ENCODE peak calls at places on chromosomes 12 and 14, in ten cellular contexts. One of them, this sample, is unnamed. For H3K27me3, the result is how much of the 10 kb centered on the place peaks cover.

GRCh38 chr12:6443361-6443983 is 1.3 kb upstream of the CD27 start:
- DNase-seq in tibial nerve: no peak
- DNase-seq in CD4-positive, alpha-beta T cell: no peak
- DNase-seq in ovary: no peak
- DNase-seq in pancreas: no peak
- DNase-seq in endodermal cell: peak
- DNase-seq in colonic mucosa: no peak
- DNase-seq in WERI-Rb-1: no peak
- DNase-seq in prostate gland: no peak
- DNase-seq in lung: no peak
- DNase-seq in this sample: no peak

GRCh38 chr12:4779749-4780148 is 59.5 kb downstream of the GALNT8 start:
- DNase-seq in tibial nerve: no peak
- DNase-seq in pancreas: no peak
- DNase-seq in prostate gland: no peak
- DNase-seq in lung: no peak
- DNase-seq in ovary: no peak
- DNase-seq in colonic mucosa: no peak
- DNase-seq in CD4-positive, alpha-beta T cell: no peak
- DNase-seq in endodermal cell: peak
- DNase-seq in WERI-Rb-1: no peak
- DNase-seq in this sample: no peak

GRCh38 chr14:22493753-22494152 is 95.3 kb downstream of the DAD1 start:
- DNase-seq in endodermal cell: no peak
- DNase-seq in CD4-positive, alpha-beta T cell: no peak
- DNase-seq in tibial nerve: no peak
- DNase-seq in lung: no peak
- DNase-seq in ovary: no peak
- DNase-seq in prostate gland: no peak
- DNase-seq in colonic mucosa: no peak
- DNase-seq in WERI-Rb-1: no peak
- DNase-seq in pancreas: no peak
- DNase-seq in this sample: no peak

GRCh38 chr12:107492393-107493134 is 193.0 kb upstream of the PWP1 start:
- DNase-seq in endodermal cell: no peak
- DNase-seq in ovary: no peak
- DNase-seq in pancreas: no peak
- DNase-seq in tibial nerve: no peak
- DNase-seq in WERI-Rb-1: no peak
- DNase-seq in prostate gland: no peak
- DNase-seq in lung: no peak
- DNase-seq in CD4-positive, alpha-beta T cell: no peak
- DNase-seq in colonic mucosa: peak
- DNase-seq in this sample: no peak

GRCh38 chr14:76931629-76932402 is 96.7 kb downstream of the IRF2BPL start:
- DNase-seq in pancreas: no peak
- DNase-seq in tibial nerve: no peak
- DNase-seq in CD4-positive, alpha-beta T cell: no peak
- DNase-seq in ovary: no peak
- DNase-seq in WERI-Rb-1: no peak
- DNase-seq in prostate gland: no peak
- DNase-seq in endodermal cell: no peak
- DNase-seq in colonic mucosa: no peak
- DNase-seq in lung: no peak
- DNase-seq in this sample: no peak

GRCh38 chr14:48243900-48244299 is 568.5 kb upstream of the MDGA2 start:
- DNase-seq in WERI-Rb-1: no peak
- DNase-seq in ovary: no peak
- DNase-seq in tibial nerve: no peak
- DNase-seq in colonic mucosa: no peak
- DNase-seq in endodermal cell: no peak
- DNase-seq in lung: no peak
- DNase-seq in prostate gland: no peak
- DNase-seq in CD4-positive, alpha-beta T cell: no peak
- DNase-seq in pancreas: no peak
- DNase-seq in this sample: no peak

GRCh38 chr14:106187176-106187670 is 660.8 kb downstream of the TMEM121 start:
- DNase-seq in prostate gland: no peak
- DNase-seq in lung: no peak
- DNase-seq in endodermal cell: no peak
- DNase-seq in CD4-positive, alpha-beta T cell: no peak
- DNase-seq in ovary: no peak
- DNase-seq in colonic mucosa: no peak
- DNase-seq in WERI-Rb-1: no peak
- DNase-seq in pancreas: no peak
- DNase-seq in tibial nerve: no peak
- DNase-seq in this sample: no peak

GRCh38 chr12:96907681-96908163 is 665 bp downstream of the NEDD1 start:
- DNase-seq in tibial nerve: peak
- DNase-seq in endodermal cell: peak
- DNase-seq in CD4-positive, alpha-beta T cell: no peak
- DNase-seq in lung: no peak
- DNase-seq in prostate gland: peak
- DNase-seq in ovary: no peak
- DNase-seq in colonic mucosa: peak
- DNase-seq in WERI-Rb-1: peak
- DNase-seq in pancreas: peak
- DNase-seq in this sample: no peak

DNA sequence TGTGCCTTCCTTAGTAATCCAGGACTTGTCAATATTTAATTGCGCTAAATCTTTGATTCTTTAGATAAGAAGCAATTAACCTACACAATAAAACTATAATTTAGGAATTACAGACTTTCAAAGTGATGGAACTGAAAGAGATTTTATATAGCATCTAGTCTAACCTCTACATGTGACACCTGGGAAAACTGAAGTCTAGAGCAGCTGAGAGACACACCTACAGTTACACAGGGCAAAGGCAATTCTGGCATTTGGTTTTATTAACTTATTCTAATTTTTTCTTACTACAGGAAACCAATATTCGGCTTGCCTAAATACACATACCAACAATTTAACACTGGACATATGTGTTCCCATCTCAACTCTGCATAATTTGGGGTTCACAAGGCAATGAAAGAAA is 196.5 kb downstream of the STXBP6 start:
- DNase-seq in colonic mucosa: no peak
- DNase-seq in CD4-positive, alpha-beta T cell: no peak
- DNase-seq in lung: no peak
- DNase-seq in pancreas: no peak
- DNase-seq in endodermal cell: no peak
- DNase-seq in prostate gland: no peak
- DNase-seq in ovary: no peak
- DNase-seq in WERI-Rb-1: no peak
- DNase-seq in tibial nerve: no peak
- DNase-seq in this sample: no peak
- H3K27ac ChIP-seq in colonic mucosa: peak
- H3K27ac ChIP-seq in CD4-positive, alpha-beta T cell: no peak
- H3K27ac ChIP-seq in lung: no peak
- H3K27ac ChIP-seq in pancreas: no peak
- H3K27ac ChIP-seq in endodermal cell: no peak
- H3K27ac ChIP-seq in prostate gland: no peak
- H3K27ac ChIP-seq in ovary: no peak
- H3K27ac ChIP-seq in WERI-Rb-1: no peak
- H3K27ac ChIP-seq in tibial nerve: no peak
- H3K27ac ChIP-seq in this sample: no peak

GRCh38 chr12:108517288-108518100 is 2.4 kb downstream of the FICD start:
- DNase-seq in endodermal cell: peak
- DNase-seq in colonic mucosa: no peak
- DNase-seq in pancreas: no peak
- DNase-seq in CD4-positive, alpha-beta T cell: no peak
- DNase-seq in tibial nerve: no peak
- DNase-seq in lung: no peak
- DNase-seq in WERI-Rb-1: no peak
- DNase-seq in ovary: no peak
- DNase-seq in prostate gland: no peak
- DNase-seq in this sample: no peak
- TF ChIP-seq CTCF in endodermal cell: no peak
- TF ChIP-seq CTCF in colonic mucosa: no peak
- TF ChIP-seq CTCF in pancreas: no peak
- TF ChIP-seq CTCF in CD4-positive, alpha-beta T cell: no peak
- TF ChIP-seq CTCF in tibial nerve: no peak
- TF ChIP-seq CTCF in lung: no peak
- TF ChIP-seq CTCF in WERI-Rb-1: no peak
- TF ChIP-seq CTCF in ovary: no peak
- TF ChIP-seq CTCF in prostate gland: no peak
- TF ChIP-seq CTCF in this sample: no peak

DNA sequence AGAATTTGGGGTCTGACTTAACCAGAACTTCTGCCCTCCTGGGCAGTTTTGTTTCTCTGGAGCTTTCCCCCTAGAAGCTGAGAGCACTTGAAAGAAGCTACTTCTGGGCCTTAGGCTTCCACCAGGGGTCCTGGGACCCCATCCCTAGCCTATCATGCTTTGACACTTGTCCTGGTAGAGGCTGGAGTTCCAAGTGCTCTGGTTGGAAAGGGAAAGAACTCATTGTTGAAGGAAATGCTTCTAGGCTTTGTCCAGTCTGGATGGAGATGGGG is 1.4 kb upstream of the COL2A1 start:
- DNase-seq in tibial nerve: no peak
- DNase-seq in CD4-positive, alpha-beta T cell: no peak
- DNase-seq in endodermal cell: no peak
- DNase-seq in lung: no peak
- DNase-seq in colonic mucosa: no peak
- DNase-seq in prostate gland: no peak
- DNase-seq in pancreas: no peak
- DNase-seq in WERI-Rb-1: no peak
- DNase-seq in ovary: no peak
- DNase-seq in this sample: no peak
- H3K27me3 ChIP-seq in tibial nerve: half or more
- H3K27me3 ChIP-seq in CD4-positive, alpha-beta T cell: half or more
- H3K27me3 ChIP-seq in endodermal cell: half or more
- H3K27me3 ChIP-seq in lung: under half
- H3K27me3 ChIP-seq in colonic mucosa: half or more
- H3K27me3 ChIP-seq in prostate gland: under half
- H3K27me3 ChIP-seq in pancreas: under half
- H3K27me3 ChIP-seq in WERI-Rb-1: under half
- H3K27me3 ChIP-seq in ovary: under half
- H3K27me3 ChIP-seq in this sample: half or more

GRCh38 chr12:111450676-111451075 is 45.0 kb downstream of the SH2B3 start:
- DNase-seq in lung: peak
- DNase-seq in colonic mucosa: peak
- DNase-seq in prostate gland: no peak
- DNase-seq in tibial nerve: no peak
- DNase-seq in pancreas: peak
- DNase-seq in endodermal cell: peak
- DNase-seq in ovary: no peak
- DNase-seq in WERI-Rb-1: no peak
- DNase-seq in CD4-positive, alpha-beta T cell: no peak
- DNase-seq in this sample: no peak
- H3K27ac ChIP-seq in lung: no peak
- H3K27ac ChIP-seq in colonic mucosa: no peak
- H3K27ac ChIP-seq in prostate gland: no peak
- H3K27ac ChIP-seq in tibial nerve: no peak
- H3K27ac ChIP-seq in pancreas: no peak
- H3K27ac ChIP-seq in endodermal cell: no peak
- H3K27ac ChIP-seq in ovary: no peak
- H3K27ac ChIP-seq in WERI-Rb-1: no peak
- H3K27ac ChIP-seq in CD4-positive, alpha-beta T cell: no peak
- H3K27ac ChIP-seq in this sample: peak

DNA sequence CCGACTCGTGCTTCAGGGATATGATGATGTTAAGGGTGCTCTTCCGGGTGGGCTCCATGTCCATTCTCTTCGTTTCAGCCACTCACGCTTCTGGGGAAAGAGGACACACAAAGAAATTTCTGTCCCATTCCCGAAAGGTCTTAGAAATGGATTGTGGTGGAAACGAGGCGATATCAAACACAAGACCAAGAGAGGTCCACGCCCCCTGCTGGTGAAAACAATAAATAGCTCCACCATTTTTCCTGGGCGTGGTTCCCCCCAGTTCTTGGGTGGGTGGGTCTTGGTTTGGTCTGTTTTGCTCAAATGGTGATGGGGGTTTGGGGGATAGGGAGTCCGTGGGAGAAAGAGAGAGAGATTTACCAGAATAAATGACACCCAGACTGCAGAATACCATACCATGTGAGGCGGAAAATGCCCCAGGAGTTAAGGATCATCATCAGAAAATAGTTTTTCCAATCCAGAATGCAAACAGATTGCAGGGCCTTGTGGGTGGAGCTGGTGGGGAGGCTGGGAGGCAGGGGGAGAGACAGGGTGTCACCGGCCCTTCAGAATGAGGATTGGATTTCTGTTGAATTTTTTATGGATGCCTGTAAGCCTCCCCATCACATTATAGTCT is 55.6 kb downstream of the SRRM4 start:
- DNase-seq in CD4-positive, alpha-beta T cell: no peak
- DNase-seq in ovary: no peak
- DNase-seq in colonic mucosa: peak
- DNase-seq in tibial nerve: peak
- DNase-seq in WERI-Rb-1: peak
- DNase-seq in lung: no peak
- DNase-seq in prostate gland: no peak
- DNase-seq in pancreas: peak
- DNase-seq in endodermal cell: peak
- DNase-seq in this sample: no peak
- TF ChIP-seq CTCF in CD4-positive, alpha-beta T cell: no peak
- TF ChIP-seq CTCF in ovary: no peak
- TF ChIP-seq CTCF in colonic mucosa: no peak
- TF ChIP-seq CTCF in tibial nerve: peak
- TF ChIP-seq CTCF in WERI-Rb-1: peak
- TF ChIP-seq CTCF in lung: peak
- TF ChIP-seq CTCF in prostate gland: peak
- TF ChIP-seq CTCF in pancreas: peak
- TF ChIP-seq CTCF in endodermal cell: peak
- TF ChIP-seq CTCF in this sample: peak

GRCh38 chr12:54650409-54650808 is 2.2 kb upstream of the DCD start:
- DNase-seq in colonic mucosa: no peak
- DNase-seq in endodermal cell: no peak
- DNase-seq in prostate gland: no peak
- DNase-seq in ovary: no peak
- DNase-seq in pancreas: no peak
- DNase-seq in tibial nerve: no peak
- DNase-seq in lung: no peak
- DNase-seq in CD4-positive, alpha-beta T cell: no peak
- DNase-seq in WERI-Rb-1: no peak
- DNase-seq in this sample: no peak
- H3K27me3 ChIP-seq in colonic mucosa: under half
- H3K27me3 ChIP-seq in endodermal cell: half or more
- H3K27me3 ChIP-seq in prostate gland: under half
- H3K27me3 ChIP-seq in ovary: under half
- H3K27me3 ChIP-seq in pancreas: under half
- H3K27me3 ChIP-seq in tibial nerve: under half
- H3K27me3 ChIP-seq in lung: under half
- H3K27me3 ChIP-seq in CD4-positive, alpha-beta T cell: under half
- H3K27me3 ChIP-seq in WERI-Rb-1: half or more
- H3K27me3 ChIP-seq in this sample: half or more

GRCh38 chr12:88144546-88145468 is 2.7 kb downstream of the TMTC3 start:
- DNase-seq in WERI-Rb-1: no peak
- DNase-seq in endodermal cell: no peak
- DNase-seq in pancreas: no peak
- DNase-seq in lung: no peak
- DNase-seq in tibial nerve: no peak
- DNase-seq in prostate gland: no peak
- DNase-seq in colonic mucosa: no peak
- DNase-seq in CD4-positive, alpha-beta T cell: no peak
- DNase-seq in ovary: no peak
- DNase-seq in this sample: no peak
- H3K27ac ChIP-seq in WERI-Rb-1: no peak
- H3K27ac ChIP-seq in endodermal cell: no peak
- H3K27ac ChIP-seq in pancreas: no peak
- H3K27ac ChIP-seq in lung: no peak
- H3K27ac ChIP-seq in tibial nerve: no peak
- H3K27ac ChIP-seq in prostate gland: no peak
- H3K27ac ChIP-seq in colonic mucosa: no peak
- H3K27ac ChIP-seq in CD4-positive, alpha-beta T cell: no peak
- H3K27ac ChIP-seq in ovary: no peak
- H3K27ac ChIP-seq in this sample: no peak

This sample was measured in left ventricle myocardium inferior.